ENCODE peak calls at places on chromosomes 3 and 15, in five cellular contexts. Z, E, A, K and G are unnamed samples.

GRCh38 chr3:17431004-17431403 is 311.4 kb downstream of the TBC1D5 start:
- DNase-seq in Z (peak; percentile 9), E (peak; percentile 38), K (peak; percentile 49), A (peak; percentile 53), G (no peak)

GRCh38 chr3:156160653-156161052 is 40.3 kb downstream of the KCNAB1 start:
- DNase-seq in E (no peak), Z (no peak), A (no peak), K (no peak), G (peak; percentile 23)

GRCh38 chr15:35181538-35181937 is 96.4 kb upstream of the NANOGP8 start:
- DNase-seq in K (no peak), Z (no peak), A (peak; percentile 63), E (no peak), G (peak; percentile 21)

GRCh38 chr15:30065025-30065801 is 17.5 kb upstream of the GOLGA8J start:
- DNase-seq in Z (no peak), K (no peak), A (peak; percentile 18), E (no peak), G (no peak)

GRCh38 chr15:51841401-51842040 is 12.1 kb downstream of the TMOD3 start:
- DNase-seq in E (no peak), K (no peak), A (no peak), Z (no peak), G (no peak)

GRCh38 chr15:99493461-99493860 is 72.3 kb upstream of the MEF2A start:
- DNase-seq in K (no peak), A (no peak), Z (no peak), E (no peak), G (no peak)

GRCh38 chr3:23961913-23962312 is 16.8 kb downstream of the NR1D2 start:
- DNase-seq in E (no peak), A (no peak), K (no peak), Z (no peak), G (no peak)

GRCh38 chr3:183862610-183863009 is 22.1 kb downstream of the PARL start:
- DNase-seq in K (no peak), A (no peak), E (no peak), Z (no peak), G (no peak)

GRCh38 chr3:133412511-133413165 is 12.8 kb downstream of the BFSP2 start:
- DNase-seq in E (no peak), A (peak; percentile 85), K (no peak), Z (no peak), G (no peak)

GRCh38 chr15:90674476-90674875 is 42.7 kb upstream of the BLM start:
- DNase-seq in E (no peak), Z (no peak), A (peak; percentile 50), K (no peak), G (no peak)

GRCh38 chr3:75294124-75294523 is 370.0 kb upstream of the FRG2C start:
- DNase-seq in A (peak; percentile 35), E (peak; percentile 78), Z (peak; percentile 2), K (peak; percentile 6), G (no peak)

GRCh38 chr3:69282191-69282590 is 103.7 kb downstream of the FRMD4B start:
- DNase-seq in Z (no peak), A (no peak), K (no peak), E (no peak), G (no peak)

GRCh38 chr3:185532881-185533280 is 19.5 kb downstream of the LIPH start:
- DNase-seq in Z (no peak), A (no peak), K (no peak), E (no peak), G (no peak)

GRCh38 chr3:2477635-2478034 is 379.0 kb downstream of the CNTN4 start:
- DNase-seq in E (no peak), A (no peak), K (no peak), Z (no peak), G (no peak)

GRCh38 chr3:155233213-155233612 is 60.3 kb downstream of the STRIT1 start:
- DNase-seq in E (peak; percentile 23), Z (no peak), A (peak; percentile 81), K (peak; percentile 41), G (no peak)

GRCh38 chr15:83869329-83869728 is 215.4 kb downstream of the ADAMTSL3 start:
- DNase-seq in A (no peak), K (no peak), E (no peak), Z (no peak), G (no peak)

GRCh38 chr3:107432013-107432515 is 54.8 kb downstream of the CCDC54 start:
- DNase-seq in K (no peak), A (peak; percentile 10), E (peak; percentile 56), Z (no peak), G (no peak)

DNA sequence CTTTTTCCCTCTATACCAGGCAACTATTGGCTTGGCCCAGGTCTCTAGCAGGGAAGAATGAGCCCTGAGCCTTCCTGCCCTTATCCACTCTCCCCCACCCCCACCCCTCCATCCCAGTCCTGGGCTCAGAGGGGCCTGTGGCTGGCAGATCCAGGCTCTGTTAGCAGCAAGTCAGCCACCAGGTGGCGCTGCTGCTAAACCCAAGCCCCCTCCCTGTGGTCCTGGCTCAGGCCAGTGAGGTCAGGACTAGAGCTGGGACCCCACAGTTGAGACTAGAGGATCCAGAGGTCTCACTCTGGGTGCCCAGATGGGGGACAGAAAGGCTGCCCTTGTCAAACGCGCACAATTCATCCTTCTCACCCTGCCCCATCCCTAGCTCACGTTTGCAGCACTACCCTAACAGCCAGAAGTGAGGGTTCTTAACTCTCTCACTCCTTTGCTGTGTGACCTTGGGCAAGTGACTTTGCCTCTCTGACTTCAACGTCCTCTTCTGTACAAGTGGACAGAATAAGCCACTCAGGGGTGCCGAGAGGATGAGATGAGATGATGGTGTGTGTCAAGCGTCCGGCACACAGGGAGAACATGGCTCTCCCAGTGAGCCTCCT is 46.8 kb upstream of the SLC6A1 start:
- DNase-seq in Z (peak; percentile 47), E (peak; percentile 92), A (peak; percentile 25), K (peak; percentile 79), G (no peak)
- TF ChIP-seq MXI1 in Z (no peak), E (no peak), A (no peak), K (no peak), G (no peak)

GRCh38 chr3:32095431-32095830 is 11.0 kb upstream of the GPD1L start:
- DNase-seq in Z (peak; percentile 57), K (no peak), A (no peak), E (no peak), G (no peak)
- TF ChIP-seq MXI1 in Z (no peak), K (no peak), A (no peak), E (no peak), G (no peak)

DNA sequence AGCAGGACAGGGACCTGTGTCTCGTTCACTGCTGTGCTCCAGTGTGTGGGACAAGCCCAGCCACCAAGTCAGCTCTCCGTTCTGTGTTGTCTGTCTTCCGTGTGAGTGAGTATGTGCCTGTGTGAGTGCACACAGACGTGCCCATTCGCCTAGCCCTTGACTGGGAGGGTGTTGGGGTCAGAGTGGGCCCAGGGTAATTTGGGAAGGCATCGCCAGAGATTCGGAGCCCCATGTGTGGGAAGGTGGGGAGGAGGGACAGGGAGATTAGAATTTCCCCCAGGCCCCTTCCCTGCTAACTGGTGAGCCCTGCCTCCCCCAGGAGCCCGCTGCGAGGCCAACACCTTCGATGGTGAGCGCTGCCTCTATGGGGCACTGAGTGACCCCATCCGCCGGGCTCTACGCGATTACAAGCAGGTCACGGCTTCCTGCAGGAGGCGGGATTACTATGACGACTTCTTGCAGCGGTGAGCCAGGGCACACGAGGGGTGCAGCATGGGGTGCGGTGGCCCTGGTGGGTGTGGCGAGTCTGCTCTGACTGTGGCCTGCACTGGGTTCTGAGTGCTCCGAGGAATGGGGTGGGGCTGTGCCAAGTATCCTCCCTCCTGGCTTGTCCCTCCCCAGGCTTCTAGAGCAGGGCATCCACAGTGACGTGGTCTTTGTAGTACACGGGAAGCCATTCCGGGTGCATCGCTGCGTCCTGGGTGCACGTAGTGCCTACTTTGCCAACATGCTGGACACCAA is 3.1 kb downstream of the ABTB1 start:
- DNase-seq in E (no peak), K (no peak), A (no peak), Z (no peak), G (no peak)
- TF ChIP-seq MXI1 in E (no peak), K (no peak), A (no peak), Z (no peak), G (no peak)

GRCh38 chr3:149376728-149377407 is 581 bp downstream of the TM4SF1 start:
- DNase-seq in Z (no peak), E (no peak), K (no peak), A (peak; percentile 59), G (no peak)

GRCh38 chr3:149375164-149375823 is 2.2 kb downstream of the TM4SF1 start:
- DNase-seq in K (no peak), A (peak; percentile 49), Z (no peak), E (no peak), G (no peak)

GRCh38 chr3:149375824-149376196 is 1.6 kb downstream of the TM4SF1 start:
- DNase-seq in K (no peak), A (no peak), Z (no peak), E (no peak), G (no peak)

GRCh38 chr3:149378420-149379388 is 1.3 kb upstream of the TM4SF1 start:
- DNase-seq in E (no peak), Z (no peak), A (no peak), K (no peak), G (no peak)

DNA sequence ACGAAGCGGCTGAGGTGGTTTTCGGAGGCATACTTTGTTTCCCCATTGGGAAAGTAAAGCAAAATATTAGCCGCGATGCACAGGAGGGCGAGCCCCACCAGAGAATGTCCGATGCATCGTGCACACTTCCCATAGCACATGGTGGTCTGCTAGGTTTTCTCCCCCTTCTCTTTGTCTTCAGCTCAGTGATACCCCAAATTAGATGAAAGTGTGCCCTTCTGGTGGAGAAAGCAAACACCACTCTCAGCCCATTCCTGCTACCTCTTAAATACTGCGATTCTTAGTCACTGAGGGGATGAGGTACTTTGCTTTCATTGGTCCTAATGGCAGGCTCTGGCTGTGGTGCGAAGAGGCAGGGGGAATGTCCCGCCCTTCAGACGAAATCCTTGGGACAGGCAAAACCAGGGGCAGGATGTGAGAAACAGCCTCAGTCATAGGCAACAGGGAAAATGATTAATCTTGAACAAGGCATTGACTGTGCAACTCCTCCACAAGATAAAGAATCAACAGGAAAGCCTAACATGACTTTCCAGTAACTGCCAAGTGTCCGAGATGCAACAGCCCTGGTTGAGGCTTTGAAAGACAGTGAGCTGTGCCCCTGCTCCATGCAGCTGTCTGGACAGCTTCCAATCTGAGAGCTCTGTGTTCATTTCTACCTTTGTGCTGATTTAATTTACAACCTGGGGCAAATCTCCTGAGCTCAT is at the start of gene TM4SF1:
- DNase-seq in A (peak; percentile 97), E (no peak), K (no peak), Z (peak; percentile 97), G (no peak)
- TF ChIP-seq MXI1 in A (peak; percentile 8), E (no peak), K (no peak), Z (peak; percentile 53), G (no peak)

GRCh38 chr15:67146875-67147381 is 81.5 kb downstream of the SMAD3 start:
- DNase-seq in E (no peak), Z (peak; percentile 97), A (peak; percentile 96), K (peak; percentile 11), G (no peak)
- TF ChIP-seq MXI1 in E (no peak), Z (peak; percentile 59), A (peak; percentile 31), K (no peak), G (no peak)

DNA sequence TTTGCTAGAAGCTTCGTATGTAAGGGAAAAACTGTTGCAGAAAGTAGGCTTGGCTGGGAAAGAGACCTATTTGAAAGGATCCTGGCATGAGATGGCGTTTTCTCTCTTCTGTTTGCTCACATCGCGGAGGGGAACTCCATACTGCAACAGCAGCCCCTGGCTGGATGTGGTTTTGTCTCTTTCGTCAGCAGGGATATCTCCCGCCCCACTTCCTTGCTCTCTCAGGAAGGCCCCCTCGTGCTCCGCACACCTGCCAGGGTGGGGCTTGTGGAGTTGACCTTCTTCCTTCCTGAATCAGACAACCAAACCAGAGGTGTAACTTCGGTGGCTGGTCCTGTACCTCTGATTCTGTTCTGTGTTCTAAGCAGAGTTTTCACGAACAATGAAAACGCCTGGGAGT is 26.4 kb upstream of the MYZAP start:
- DNase-seq in K (no peak), E (no peak), A (peak; percentile 7), Z (no peak), G (no peak)
- TF ChIP-seq MXI1 in K (no peak), E (no peak), A (no peak), Z (no peak), G (no peak)